ENCODE peak calls at places on chromosome 19, in four cellular contexts. One of them, this sample, is unnamed.

GRCh38 chr19:6890938-6891337 is 3.6 kb downstream of the ADGRE1 start:
- DNase-seq in effector memory CD8-positive, alpha-beta T cell: peak
- DNase-seq in kidney: no peak
- DNase-seq in Calu3: no peak
- DNase-seq in this sample: no peak

GRCh38 chr19:4083677-4084546 is 17.2 kb upstream of the ZBTB7A start:
- DNase-seq in effector memory CD8-positive, alpha-beta T cell: no peak
- DNase-seq in kidney: peak
- DNase-seq in Calu3: peak
- DNase-seq in this sample: peak

GRCh38 chr19:38291855-38292254 is 12.2 kb upstream of the C19orf33 start:
- DNase-seq in effector memory CD8-positive, alpha-beta T cell: no peak
- DNase-seq in kidney: no peak
- DNase-seq in Calu3: no peak
- DNase-seq in this sample: no peak

GRCh38 chr19:14337510-14337909 is 43.7 kb upstream of the ADGRE5 start:
- DNase-seq in effector memory CD8-positive, alpha-beta T cell: peak
- DNase-seq in kidney: no peak
- DNase-seq in Calu3: no peak
- DNase-seq in this sample: peak

GRCh38 chr19:46992699-46993535 is 26.7 kb upstream of the NPAS1 start:
- DNase-seq in effector memory CD8-positive, alpha-beta T cell: no peak
- DNase-seq in kidney: no peak
- DNase-seq in Calu3: no peak
- DNase-seq in this sample: no peak

GRCh38 chr19:16066611-16067104 is 9.6 kb upstream of the TPM4 start:
- DNase-seq in effector memory CD8-positive, alpha-beta T cell: peak
- DNase-seq in kidney: no peak
- DNase-seq in Calu3: peak
- DNase-seq in this sample: peak

GRCh38 chr19:7870571-7871279 is 3.5 kb downstream of the PRR36 start:
- DNase-seq in effector memory CD8-positive, alpha-beta T cell: no peak
- DNase-seq in kidney: peak
- DNase-seq in Calu3: peak
- DNase-seq in this sample: peak

GRCh38 chr19:1247747-1248453 is 483 bp upstream of the MIDN start:
- DNase-seq in effector memory CD8-positive, alpha-beta T cell: peak
- DNase-seq in kidney: peak
- DNase-seq in Calu3: peak
- DNase-seq in this sample: no peak

GRCh38 chr19:48274173-48274572 is 4.3 kb downstream of the ZNF114 start:
- DNase-seq in effector memory CD8-positive, alpha-beta T cell: no peak
- DNase-seq in kidney: no peak
- DNase-seq in Calu3: no peak
- DNase-seq in this sample: no peak

GRCh38 chr19:35905178-35905727 is 2.8 kb downstream of the TYROBP start:
- DNase-seq in effector memory CD8-positive, alpha-beta T cell: no peak
- DNase-seq in kidney: no peak
- DNase-seq in Calu3: no peak
- DNase-seq in this sample: no peak

GRCh38 chr19:5193192-5193591 is 147.4 kb downstream of the PTPRS start:
- DNase-seq in effector memory CD8-positive, alpha-beta T cell: no peak
- DNase-seq in kidney: no peak
- DNase-seq in Calu3: no peak
- DNase-seq in this sample: no peak

This sample was measured in Caco-2.